ENCODE peak calls at places on chromosome 20, in seven cellular contexts. D is heart right ventricle; B is effector memory CD4-positive, alpha-beta T cell; R is Kasumi-1; X is stimulated activated CD8-positive, alpha-beta memory T cell treated with anti-CD3 and anti-CD28 coated beads, Interleukin-15, amount 100 ng/mL, for 48 hours; W is activated CD4-positive, alpha-beta T cell treated with anti-CD3 and anti-CD28 coated beads for 1 hour; L is OCI-M1. G is an unnamed sample.

GRCh38 chr20:2816583-2817340 is 598 bp downstream of the TMEM239 start:
- DNase-seq in D (no peak), B (no peak), R (no peak), X (no peak), W (no peak), L (no peak), G (no peak)

GRCh38 chr20:31572042-31572700 is 32.9 kb upstream of the ID1 start:
- DNase-seq in D (no peak), B (no peak), R (peak; percentile 48), X (no peak), W (no peak), L (no peak), G (no peak)

GRCh38 chr20:35297153-35297552 is 4.9 kb upstream of the FAM83C start:
- DNase-seq in D (no peak), B (no peak), R (no peak), X (no peak), W (no peak), L (peak; percentile 47), G (no peak)

GRCh38 chr20:17533396-17533795 is 2.2 kb upstream of the BFSP1 start:
- DNase-seq in D (no peak), B (no peak), R (peak; percentile 44), X (no peak), W (no peak), L (peak; percentile 84), G (peak; percentile 63)

GRCh38 chr20:8557711-8558110 is 425.6 kb downstream of the PLCB1 start:
- DNase-seq in D (no peak), B (no peak), R (no peak), X (no peak), W (no peak), L (no peak), G (no peak)

GRCh38 chr20:16392346-16392745 is 180.9 kb downstream of the KIF16B start:
- DNase-seq in D (no peak), B (no peak), R (no peak), X (no peak), W (no peak), L (no peak), G (no peak)

GRCh38 chr20:47360207-47360488 is 3.6 kb upstream of the ZMYND8 start:
- DNase-seq in D (peak; percentile 29), B (no peak), R (no peak), X (no peak), W (no peak), L (peak; percentile 86), G (no peak)

GRCh38 chr20:39849664-39850063 is 839.4 kb downstream of the MAFB start:
- DNase-seq in D (peak; percentile 90), B (no peak), R (no peak), X (no peak), W (no peak), L (no peak), G (no peak)

GRCh38 chr20:50688256-50688655 is 3.1 kb downstream of the RIPOR3 start:
- DNase-seq in D (no peak), B (no peak), R (no peak), X (no peak), W (no peak), L (no peak), G (no peak)

GRCh38 chr20:9483131-9483530 is 31.3 kb upstream of the LAMP5 start:
- DNase-seq in D (no peak), B (no peak), R (no peak), X (no peak), W (no peak), L (no peak), G (no peak)

GRCh38 chr20:34951252-34951651 is 4.4 kb downstream of the GSS start:
- DNase-seq in D (no peak), B (no peak), R (no peak), X (no peak), W (no peak), L (no peak), G (no peak)

GRCh38 chr20:46010491-46011405 is 2.0 kb downstream of the MMP9 start:
- DNase-seq in D (no peak), B (peak; percentile 51), R (no peak), X (no peak), W (no peak), L (no peak), G (no peak)

GRCh38 chr20:47295921-47296426 is 60.5 kb downstream of the ZMYND8 start:
- DNase-seq in D (no peak), B (no peak), R (no peak), X (no peak), W (no peak), L (no peak), G (no peak)

GRCh38 chr20:33127422-33128097 is 40.4 kb upstream of the BPIFA2 start:
- DNase-seq in D (no peak), B (no peak), R (no peak), X (no peak), W (no peak), L (no peak), G (no peak)

GRCh38 chr20:31440012-31440659 is at the start of gene DEFB123:
- DNase-seq in D (no peak), B (no peak), R (no peak), X (no peak), W (no peak), L (no peak), G (no peak)

GRCh38 chr20:21618697-21619421 is 86.6 kb upstream of the PAX1 start:
- DNase-seq in D (no peak), B (no peak), R (peak; percentile 5), X (no peak), W (no peak), L (peak; percentile 54), G (no peak)

GRCh38 chr20:20259534-20259933 is 108.4 kb upstream of the INSM1 start:
- DNase-seq in D (no peak), B (no peak), R (peak; percentile 67), X (no peak), W (no peak), L (no peak), G (peak; percentile 88)

GRCh38 chr20:53510704-53511103 is 82.9 kb downstream of the ZNF217 start:
- DNase-seq in D (no peak), B (no peak), R (no peak), X (no peak), W (no peak), L (no peak), G (no peak)

GRCh38 chr20:61437280-61438206 is 185.5 kb downstream of the CDH4 start:
- DNase-seq in D (no peak), B (no peak), R (no peak), X (no peak), W (no peak), L (no peak), G (no peak)

GRCh38 chr20:57844626-57845596 is 135.1 kb upstream of the PMEPA1 start:
- DNase-seq in D (no peak), B (no peak), R (no peak), X (no peak), W (no peak), L (no peak), G (no peak)

GRCh38 chr20:7836076-7836475 is 104.2 kb downstream of the HAO1 start:
- DNase-seq in D (no peak), B (no peak), R (no peak), X (no peak), W (no peak), L (no peak), G (no peak)

GRCh38 chr20:38842558-38842981 is 37.1 kb downstream of the PPP1R16B start:
- DNase-seq in D (no peak), B (peak; percentile 29), R (no peak), X (peak; percentile 62), W (no peak), L (peak; percentile 72), G (no peak)

GRCh38 chr20:45311589-45312211 is 3.6 kb upstream of the MATN4 start:
- DNase-seq in D (no peak), B (peak; percentile 14), R (peak; percentile 46), X (peak; percentile 48), W (peak; percentile 45), L (peak; percentile 68), G (peak; percentile 59)

GRCh38 chr20:4084096-4084495 is 68.7 kb upstream of the RNF24 start:
- DNase-seq in D (no peak), B (no peak), R (no peak), X (no peak), W (no peak), L (no peak), G (no peak)

GRCh38 chr20:3889489-3890409 is 562 bp downstream of the PANK2 start:
- DNase-seq in D (peak; percentile 40), B (peak; percentile 17), R (peak; percentile 48), X (peak; percentile 50), W (peak; percentile 13), L (peak; percentile 67), G (peak; percentile 22)

GRCh38 chr20:19814241-19814640 is 56.2 kb downstream of the RIN2 start:
- DNase-seq in D (no peak), B (no peak), R (no peak), X (no peak), W (no peak), L (no peak), G (no peak)